ENCODE peak calls at places on chromosomes 2 and 18, in seven cellular contexts. O is upper lobe of left lung, K is AG09309, D is cardiac muscle cell, Q is nephron progenitor cell, F is pancreas, E is left ventricle myocardium inferior. C is an unnamed sample.

GRCh38 chr2:3575534-3576324 is 669 bp downstream of the RPS7 start:
- DNase-seq in O (peak), K (no peak), D (peak), Q (no peak), F (no peak), E (no peak), C (no peak)

GRCh38 chr2:47067788-47068407 is 87.2 kb downstream of the STPG4 start:
- DNase-seq in O (no peak), K (no peak), D (no peak), Q (no peak), F (no peak), E (no peak), C (no peak)

GRCh38 chr2:144206019-144206418 is 313.9 kb downstream of the ZEB2 start:
- DNase-seq in O (no peak), K (no peak), D (no peak), Q (no peak), F (no peak), E (no peak), C (no peak)

GRCh38 chr2:200223385-200223784 is 83.1 kb upstream of the SPATS2L start:
- DNase-seq in O (no peak), K (peak), D (no peak), Q (no peak), F (no peak), E (no peak), C (no peak)

GRCh38 chr18:48613589-48613988 is 74.8 kb downstream of the CTIF start:
- DNase-seq in O (peak), K (no peak), D (no peak), Q (peak), F (no peak), E (peak), C (no peak)

GRCh38 chr2:196399736-196400691 is 228.6 kb upstream of the STK17B start:
- DNase-seq in O (no peak), K (peak), D (no peak), Q (no peak), F (no peak), E (no peak), C (no peak)

GRCh38 chr2:135993421-135993820 is 8.0 kb upstream of the DARS1 start:
- DNase-seq in O (no peak), K (no peak), D (no peak), Q (no peak), F (no peak), E (no peak), C (no peak)

GRCh38 chr18:55685638-55686037 is 97.6 kb upstream of the TCF4 start:
- DNase-seq in O (no peak), K (no peak), D (no peak), Q (no peak), F (no peak), E (no peak), C (no peak)

GRCh38 chr2:38116762-38117161 is 40.8 kb upstream of the CYP1B1 start:
- DNase-seq in O (no peak), K (peak), D (no peak), Q (no peak), F (no peak), E (no peak), C (no peak)

GRCh38 chr2:5368263-5368662 is 323.9 kb upstream of the SOX11 start:
- DNase-seq in O (no peak), K (no peak), D (no peak), Q (no peak), F (no peak), E (no peak), C (no peak)

GRCh38 chr2:191687867-191688266 is 9.9 kb downstream of the NABP1 start:
- DNase-seq in O (no peak), K (no peak), D (no peak), Q (no peak), F (no peak), E (no peak), C (no peak)

GRCh38 chr2:238369516-238370481 is 49.5 kb downstream of the TRAF3IP1 start:
- DNase-seq in O (no peak), K (no peak), D (no peak), Q (no peak), F (no peak), E (no peak), C (no peak)

GRCh38 chr2:36348721-36349120 is 6.9 kb upstream of the CRIM1 start:
- DNase-seq in O (no peak), K (no peak), D (no peak), Q (no peak), F (no peak), E (no peak), C (no peak)

GRCh38 chr2:10405441-10405840 is 42.7 kb downstream of the ODC1 start:
- DNase-seq in O (no peak), K (peak), D (no peak), Q (no peak), F (peak), E (peak), C (no peak)

GRCh38 chr2:134244091-134244490 is 9.8 kb upstream of the MGAT5 start:
- DNase-seq in O (no peak), K (no peak), D (no peak), Q (no peak), F (no peak), E (no peak), C (no peak)

GRCh38 chr2:61460168-61460567 is 10.7 kb downstream of the USP34 start:
- DNase-seq in O (no peak), K (peak), D (no peak), Q (no peak), F (no peak), E (no peak), C (no peak)

GRCh38 chr2:235936493-235936892 is 231.7 kb downstream of the GBX2 start:
- DNase-seq in O (no peak), K (no peak), D (no peak), Q (peak), F (no peak), E (no peak), C (no peak)
- TF ChIP-seq CTCF in O (no peak), K (peak), D (peak), Q (peak), F (no peak), E (peak), C (peak)

GRCh38 chr2:118088051-118089014 is at the start of gene INSIG2:
- DNase-seq in O (peak), K (peak), D (peak), Q (peak), F (peak), E (peak), C (peak)
- TF ChIP-seq CTCF in O (peak), K (peak), D (no peak), Q (no peak), F (no peak), E (peak), C (no peak)

GRCh38 chr2:18401471-18401870 is 159.0 kb downstream of the RDH14 start:
- DNase-seq in O (no peak), K (no peak), D (peak), Q (no peak), F (no peak), E (no peak), C (no peak)

GRCh38 chr2:18404141-18404540 is 156.3 kb downstream of the RDH14 start:
- DNase-seq in O (no peak), K (peak), D (no peak), Q (no peak), F (no peak), E (no peak), C (no peak)

GRCh38 chr2:18406219-18406618 is 154.2 kb downstream of the RDH14 start:
- DNase-seq in O (no peak), K (no peak), D (no peak), Q (no peak), F (no peak), E (no peak), C (no peak)

GRCh38 chr2:18402888-18403287 is 157.6 kb downstream of the RDH14 start:
- DNase-seq in O (no peak), K (no peak), D (no peak), Q (no peak), F (no peak), E (no peak), C (no peak)

GRCh38 chr2:18404708-18405107 is 155.7 kb downstream of the RDH14 start:
- DNase-seq in O (no peak), K (no peak), D (peak), Q (no peak), F (no peak), E (no peak), C (no peak)
- TF ChIP-seq CTCF in O (no peak), K (no peak), D (peak), Q (peak), F (no peak), E (no peak), C (peak)

GRCh38 chr2:9377461-9378097 is 45.7 kb downstream of the ITGB1BP1 start:
- DNase-seq in O (no peak), K (no peak), D (no peak), Q (no peak), F (no peak), E (no peak), C (no peak)

GRCh38 chr2:9374071-9374730 is 49.1 kb downstream of the ITGB1BP1 start:
- DNase-seq in O (peak), K (no peak), D (no peak), Q (no peak), F (no peak), E (no peak), C (no peak)

GRCh38 chr2:9373505-9373904 is 49.8 kb downstream of the ITGB1BP1 start:
- DNase-seq in O (no peak), K (no peak), D (no peak), Q (no peak), F (no peak), E (no peak), C (no peak)

GRCh38 chr2:9378433-9379371 is 44.6 kb downstream of the ITGB1BP1 start:
- DNase-seq in O (peak), K (no peak), D (no peak), Q (no peak), F (no peak), E (peak), C (no peak)

GRCh38 chr2:9375857-9376428 is 47.4 kb downstream of the ITGB1BP1 start:
- DNase-seq in O (no peak), K (no peak), D (no peak), Q (no peak), F (no peak), E (no peak), C (no peak)
- TF ChIP-seq CTCF in O (no peak), K (no peak), D (no peak), Q (no peak), F (no peak), E (no peak), C (no peak)

GRCh38 chr2:208570851-208571763 is 164.5 kb downstream of the PTH2R start:
- DNase-seq in O (no peak), K (no peak), D (no peak), Q (no peak), F (no peak), E (no peak), C (no peak)
- TF ChIP-seq CTCF in O (no peak), K (no peak), D (no peak), Q (no peak), F (no peak), E (no peak), C (no peak)

GRCh38 chr18:47246027-47246971 is 5.2 kb downstream of the SKOR2 start:
- DNase-seq in O (peak), K (no peak), D (no peak), Q (no peak), F (no peak), E (no peak), C (no peak)

GRCh38 chr18:47247833-47248609 is 3.4 kb downstream of the SKOR2 start:
- DNase-seq in O (peak), K (no peak), D (no peak), Q (peak), F (no peak), E (no peak), C (no peak)

GRCh38 chr18:47249602-47250001 is 1.9 kb downstream of the SKOR2 start:
- DNase-seq in O (no peak), K (no peak), D (no peak), Q (no peak), F (no peak), E (no peak), C (no peak)

GRCh38 chr18:47248610-47249343 is 2.7 kb downstream of the SKOR2 start:
- DNase-seq in O (peak), K (no peak), D (no peak), Q (peak), F (no peak), E (no peak), C (no peak)

GRCh38 chr18:47247036-47247832 is 4.2 kb downstream of the SKOR2 start:
- DNase-seq in O (peak), K (no peak), D (peak), Q (peak), F (no peak), E (no peak), C (no peak)
- TF ChIP-seq CTCF in O (peak), K (no peak), D (no peak), Q (no peak), F (no peak), E (peak), C (peak)

DNA sequence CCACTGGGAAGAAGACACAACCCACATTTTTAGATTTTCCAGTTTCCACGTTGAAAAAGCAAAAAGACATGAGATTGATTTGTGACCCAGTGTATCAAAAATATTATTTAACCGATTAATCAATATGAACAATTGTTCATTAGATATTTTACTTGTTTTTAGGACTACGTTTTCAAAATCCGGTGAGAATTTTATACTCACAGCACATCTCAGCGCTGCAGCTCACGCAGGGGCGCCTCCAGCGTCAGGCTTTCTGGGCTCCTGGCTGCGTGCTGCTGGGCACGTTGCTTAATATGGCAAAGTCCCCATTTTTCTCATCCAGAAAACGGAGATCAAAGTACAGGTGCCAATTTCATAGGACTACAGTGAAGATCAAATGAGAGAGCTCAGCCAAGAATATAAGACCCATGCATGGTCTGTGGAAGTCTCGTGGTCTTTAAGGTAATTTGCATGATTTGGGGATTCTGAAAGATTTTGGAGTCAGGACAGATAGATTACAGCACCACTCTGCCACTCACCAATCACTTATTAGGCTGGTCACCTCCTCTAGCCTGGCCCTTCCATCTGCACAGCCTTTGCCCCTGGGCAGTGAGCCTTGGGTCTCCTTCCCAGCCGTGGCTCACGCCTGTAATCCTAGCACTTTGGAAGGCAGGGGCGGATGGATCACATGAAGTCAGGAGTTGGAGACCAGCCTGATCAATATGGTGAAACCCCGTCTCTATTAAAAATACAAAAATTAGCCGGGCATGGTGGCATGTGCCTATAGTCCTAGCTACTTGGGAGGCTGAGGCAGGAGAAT is 36.2 kb downstream of the PTPN18 start:
- DNase-seq in O (peak), K (no peak), D (peak), Q (peak), F (no peak), E (no peak), C (no peak)
- TF ChIP-seq CTCF in O (no peak), K (no peak), D (peak), Q (no peak), F (no peak), E (no peak), C (no peak)